ENCODE peak calls at places on chromosomes 13 and 19, in ten cellular contexts. J is foreskin fibroblast, Q is heart left ventricle, D is brain microvascular endothelial cell, L is ovary, F is cardiac muscle cell, R is stomach, X is fibroblast of the aortic adventitia, O is IMR-90, Y is endothelial cell of umbilical vein. S is an unnamed sample.

GRCh38 chr19:11173516-11174155 is 18.1 kb upstream of the SPC24 start:
- DNase-seq in X (no peak), F (no peak), D (no peak), R (no peak), Y (no peak), J (no peak), O (no peak), Q (no peak), L (no peak), S (no peak)

GRCh38 chr19:30711296-30711695 is 339.1 kb downstream of the ZNF536 start:
- DNase-seq in Q (no peak), D (no peak), J (no peak), O (no peak), X (no peak), F (no peak), L (no peak), Y (no peak), R (no peak), S (no peak)

GRCh38 chr19:54162241-54162805 is 2.8 kb upstream of the LENG1 start:
- DNase-seq in R (peak), L (peak), X (peak), F (peak), Q (peak), D (peak), J (peak), O (peak), Y (peak), S (peak)

GRCh38 chr19:11125994-11126685 is 29.4 kb downstream of the SPC24 start:
- DNase-seq in Q (peak), J (peak), Y (peak), F (peak), R (peak), O (peak), D (peak), L (peak), X (peak), S (peak)

GRCh38 chr19:55443045-55443823 is at the start of gene SHISA7:
- DNase-seq in Q (no peak), X (no peak), O (no peak), Y (no peak), J (peak), R (no peak), D (no peak), F (no peak), L (no peak), S (no peak)

GRCh38 chr13:33545492-33545891 is 259.9 kb upstream of the STARD13 start:
- DNase-seq in R (no peak), X (no peak), J (no peak), O (no peak), D (no peak), Q (no peak), L (no peak), F (no peak), Y (no peak), S (no peak)

GRCh38 chr19:32130241-32130753 is 215.1 kb upstream of the ZNF507 start:
- DNase-seq in O (no peak), J (no peak), F (no peak), R (no peak), Y (no peak), Q (no peak), L (no peak), D (no peak), X (no peak), S (no peak)

GRCh38 chr19:35318679-35319448 is 10.1 kb upstream of the CD22 start:
- DNase-seq in J (peak), X (peak), F (peak), R (peak), Y (peak), D (peak), Q (no peak), L (peak), O (peak), S (peak)

GRCh38 chr19:55473201-55473600 is 3.2 kb upstream of the ZNF628 start:
- DNase-seq in J (no peak), X (no peak), O (no peak), L (no peak), D (no peak), R (no peak), F (no peak), Q (no peak), Y (no peak), S (no peak)

GRCh38 chr13:113245858-113246791 is 36.7 kb downstream of the CUL4A start:
- DNase-seq in Y (no peak), F (peak), R (no peak), X (no peak), O (peak), D (no peak), Q (no peak), L (no peak), J (no peak), S (peak)

GRCh38 chr13:39578821-39579291 is 24.1 kb downstream of the LHFPL6 start:
- DNase-seq in Y (no peak), D (no peak), J (no peak), X (peak), Q (no peak), R (no peak), F (no peak), O (no peak), L (no peak), S (no peak)

GRCh38 chr19:19822148-19822429 is 539 bp upstream of the ZNF506 start:
- DNase-seq in Q (no peak), Y (no peak), R (no peak), D (no peak), X (no peak), L (peak), O (no peak), J (no peak), F (no peak), S (peak)

GRCh38 chr13:110266431-110266809 is 40.5 kb downstream of the COL4A1 start:
- DNase-seq in X (no peak), O (no peak), J (no peak), D (no peak), F (no peak), R (no peak), L (no peak), Y (no peak), Q (no peak), S (no peak)

GRCh38 chr13:45621950-45622349 is 6.4 kb upstream of the ERICH6B start:
- DNase-seq in X (no peak), Q (no peak), J (no peak), R (no peak), D (no peak), F (no peak), Y (no peak), L (no peak), O (no peak), S (no peak)

GRCh38 chr19:33194884-33195710 is 967 bp downstream of the LRP3 start:
- DNase-seq in Y (no peak), Q (peak), X (peak), L (peak), D (no peak), R (peak), F (peak), O (peak), J (peak), S (peak)

DNA sequence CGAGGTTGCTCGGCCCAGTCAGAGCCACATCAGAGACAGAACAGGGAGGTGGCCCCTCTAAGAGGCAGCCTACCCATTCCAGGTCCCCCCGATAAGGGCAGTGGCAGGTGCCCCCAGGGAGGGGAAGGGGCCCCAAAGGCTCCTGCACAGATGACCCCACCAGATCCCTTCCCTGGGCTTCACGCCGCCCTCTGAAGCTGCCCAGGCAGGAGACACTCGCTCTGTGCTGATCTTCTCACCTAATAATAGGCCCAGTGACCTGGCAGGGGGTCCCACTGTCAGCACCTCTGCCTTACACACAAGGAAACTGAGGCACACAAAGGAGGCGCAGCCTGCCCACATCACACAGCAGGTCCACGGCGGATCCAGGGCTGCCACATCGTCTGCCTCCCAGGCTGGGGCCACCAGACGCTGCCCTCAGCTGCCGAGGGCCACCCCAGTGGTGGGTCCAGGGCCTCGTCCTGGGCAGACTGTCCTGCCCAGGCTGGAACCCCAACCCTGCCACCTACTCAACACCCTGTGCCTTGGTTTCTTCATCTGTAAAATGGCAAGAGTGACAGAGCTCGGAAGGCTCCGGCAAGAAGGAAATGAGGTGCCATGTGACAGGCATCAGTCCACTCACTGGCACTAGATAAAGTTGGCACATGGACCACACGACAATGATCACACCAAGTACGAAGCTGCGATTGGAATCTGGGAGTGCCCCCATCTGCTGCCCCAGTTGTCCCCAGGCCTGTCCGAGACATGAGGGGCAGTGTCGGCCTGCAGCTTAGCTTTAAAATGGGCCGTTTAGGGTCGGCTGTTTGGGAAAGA is 56.5 kb downstream of the KLF2 start:
- DNase-seq in F (no peak), Y (no peak), R (no peak), D (no peak), Q (peak), O (no peak), L (no peak), J (no peak), X (no peak), S (no peak)
- H3K4me3 ChIP-seq in F (no peak), Y (no peak), R (no peak), D (no peak), Q (no peak), O (no peak), L (no peak), J (no peak), X (no peak), S (no peak)

DNA sequence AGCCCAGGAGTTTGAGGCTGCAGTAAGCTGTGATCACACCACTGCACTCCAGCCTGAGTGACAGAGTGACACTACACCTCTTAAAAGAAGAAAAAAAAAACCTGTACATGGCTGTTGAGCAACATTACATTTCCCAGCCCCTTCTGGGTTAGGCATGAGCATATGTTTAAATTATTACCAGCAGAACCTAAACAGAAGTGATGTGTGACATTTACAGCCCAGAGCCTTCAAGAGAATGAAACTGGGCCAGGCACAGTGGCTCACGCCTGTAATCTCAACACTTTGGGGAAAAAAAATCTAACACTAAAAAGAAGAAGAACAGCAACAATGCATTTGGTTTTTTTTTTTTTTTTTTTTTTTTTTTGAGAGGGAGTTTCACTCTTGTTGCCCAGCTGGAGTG is 38.3 kb downstream of the MRPS31 start:
- DNase-seq in R (no peak), L (no peak), F (no peak), Y (no peak), D (no peak), J (no peak), O (no peak), X (no peak), Q (no peak), S (no peak)
- TF ChIP-seq CTCF in R (no peak), L (no peak), F (no peak), Y (no peak), D (no peak), J (no peak), O (no peak), X (no peak), Q (no peak), S (no peak)

GRCh38 chr13:76527041-76527440 is 359.2 kb downstream of the KCTD12 start:
- DNase-seq in Q (no peak), X (no peak), O (peak), L (no peak), Y (no peak), J (no peak), D (no peak), R (no peak), F (no peak), S (no peak)

GRCh38 chr13:76523740-76524382 is 362.3 kb downstream of the KCTD12 start:
- DNase-seq in R (no peak), X (no peak), Y (no peak), L (no peak), D (no peak), F (no peak), J (no peak), Q (no peak), O (no peak), S (no peak)

GRCh38 chr13:76519685-76520084 is 366.5 kb downstream of the KCTD12 start:
- DNase-seq in Q (no peak), D (no peak), J (no peak), L (no peak), X (no peak), Y (no peak), F (no peak), R (no peak), O (no peak), S (no peak)

GRCh38 chr13:76522083-76522755 is 364.0 kb downstream of the KCTD12 start:
- DNase-seq in F (peak), Y (no peak), D (peak), X (peak), R (no peak), Q (no peak), O (peak), J (no peak), L (no peak), S (peak)
- H3K4me3 ChIP-seq in F (no peak), Y (no peak), D (no peak), X (no peak), R (no peak), Q (no peak), O (no peak), J (no peak), L (no peak), S (no peak)

GRCh38 chr19:17391371-17392151 is 2.4 kb downstream of the CCDC194 start:
- DNase-seq in X (no peak), Q (no peak), J (no peak), F (no peak), D (no peak), Y (no peak), O (no peak), R (no peak), L (no peak), S (no peak)
- TF ChIP-seq CTCF in X (no peak), Q (peak), J (no peak), F (no peak), D (no peak), Y (no peak), O (no peak), R (peak), L (no peak), S (no peak)

GRCh38 chr13:60758637-60759036 is 361.6 kb downstream of the TDRD3 start:
- DNase-seq in X (no peak), L (no peak), Q (no peak), Y (no peak), R (no peak), D (no peak), F (no peak), O (no peak), J (no peak), S (no peak)
- H3K4me3 ChIP-seq in X (no peak), L (no peak), Q (no peak), Y (no peak), R (no peak), D (no peak), F (no peak), O (no peak), J (no peak), S (no peak)

DNA sequence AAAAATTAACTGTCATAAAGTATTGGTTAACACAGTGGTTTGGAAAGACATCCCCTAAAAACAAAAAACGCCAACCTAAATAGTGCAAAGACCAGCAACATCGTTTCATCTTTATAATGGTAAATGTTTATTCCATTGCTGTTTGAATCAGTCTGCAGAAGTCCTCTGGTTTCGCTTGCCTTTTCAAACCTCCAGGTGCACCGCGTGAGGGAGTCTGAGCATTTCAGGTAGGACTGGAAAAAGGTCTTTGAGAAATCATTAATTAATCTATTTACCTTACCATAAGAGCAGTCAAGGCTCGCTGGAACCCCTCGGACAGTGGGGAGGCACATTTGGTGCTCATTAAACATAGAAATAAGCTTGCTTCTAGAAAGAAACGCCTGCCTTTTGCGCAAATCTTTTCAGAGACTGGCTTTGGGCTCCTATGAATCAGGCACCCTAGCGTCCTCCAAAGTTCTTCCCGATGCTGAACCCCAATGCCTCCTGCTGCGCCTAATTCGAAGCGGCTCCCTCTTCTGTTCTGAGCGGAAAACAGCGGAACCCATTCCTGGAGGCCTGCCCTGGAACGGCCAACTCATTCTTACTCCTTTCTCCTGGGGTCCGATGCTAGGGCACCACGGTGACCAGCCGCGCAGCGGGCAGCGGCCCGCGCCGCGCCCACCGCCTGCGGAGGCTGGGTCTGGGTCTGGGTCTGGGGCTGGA is 942 bp upstream of the MTUS2 start:
- DNase-seq in O (peak), L (no peak), F (peak), D (no peak), J (peak), R (no peak), X (peak), Q (peak), Y (peak), S (peak)
- TF ChIP-seq CTCF in O (no peak), L (no peak), F (no peak), D (peak), J (no peak), R (no peak), X (peak), Q (no peak), Y (no peak), S (peak)

S was measured in AG10803.